ENCODE peak calls at places on chromosomes 5 and 9, in ten cellular contexts. Z, E, F, C, R, X, M, J, N and L are unnamed samples.

GRCh38 chr9:14441976-14442651 is 128.2 kb upstream of the NFIB start:
- DNase-seq in E (no peak), R (peak), J (peak), X (no peak), N (peak), M (no peak), F (peak), Z (peak), C (no peak), L (no peak)

GRCh38 chr9:37820142-37820541 is 19.5 kb downstream of the DCAF10 start:
- DNase-seq in X (no peak), C (no peak), Z (no peak), M (no peak), N (no peak), J (no peak), R (no peak), F (no peak), E (no peak), L (no peak)

GRCh38 chr9:90825586-90825985 is 24.0 kb downstream of the SYK start:
- DNase-seq in C (no peak), X (no peak), J (no peak), Z (no peak), F (no peak), M (no peak), E (no peak), R (no peak), N (no peak), L (no peak)

GRCh38 chr5:5021436-5021835 is 118.7 kb upstream of the ADAMTS16 start:
- DNase-seq in C (no peak), F (no peak), M (no peak), R (no peak), X (no peak), J (no peak), E (no peak), N (no peak), Z (no peak), L (no peak)

GRCh38 chr5:17216176-17216973 is 1.1 kb upstream of the BASP1 start:
- DNase-seq in R (peak), E (peak), C (peak), N (peak), F (peak), Z (peak), M (no peak), J (peak), X (peak), L (peak)

GRCh38 chr5:79484731-79485130 is 29.2 kb downstream of the HOMER1 start:
- DNase-seq in R (no peak), C (no peak), M (peak), F (peak), J (no peak), X (no peak), N (no peak), E (no peak), Z (no peak), L (no peak)

GRCh38 chr9:100322954-100323536 is 29.7 kb downstream of the TEX10 start:
- DNase-seq in Z (peak), C (peak), N (peak), J (peak), E (peak), M (peak), R (peak), F (peak), X (peak), L (peak)

GRCh38 chr5:1885777-1886633 is 3.3 kb upstream of the IRX4 start:
- DNase-seq in R (no peak), E (no peak), X (no peak), C (no peak), J (no peak), M (no peak), F (no peak), Z (peak), N (no peak), L (no peak)

GRCh38 chr9:2963307-2963706 is 119.4 kb upstream of the PUM3 start:
- DNase-seq in N (no peak), J (no peak), R (no peak), F (no peak), M (no peak), Z (no peak), E (no peak), X (no peak), C (no peak), L (no peak)

GRCh38 chr9:131500939-131501541 is 1.7 kb upstream of the POMT1 start:
- DNase-seq in E (no peak), C (peak), M (peak), X (peak), J (no peak), R (no peak), Z (no peak), N (no peak), F (peak), L (peak)

GRCh38 chr5:126334755-126335154 is 88.5 kb upstream of the GRAMD2B start:
- DNase-seq in E (no peak), M (no peak), N (no peak), J (no peak), X (no peak), F (no peak), Z (no peak), C (no peak), R (no peak), L (no peak)

GRCh38 chr9:2600307-2600706 is 21.3 kb upstream of the VLDLR start:
- DNase-seq in J (no peak), Z (no peak), M (no peak), N (no peak), R (no peak), X (no peak), E (no peak), C (no peak), F (no peak), L (no peak)

GRCh38 chr5:61019642-61020041 is 74.6 kb downstream of the NDUFAF2 start:
- DNase-seq in Z (no peak), X (no peak), M (no peak), R (no peak), C (no peak), J (no peak), E (no peak), N (no peak), F (no peak), L (no peak)

GRCh38 chr5:61023131-61023530 is 78.1 kb downstream of the NDUFAF2 start:
- DNase-seq in J (no peak), X (peak), R (no peak), C (no peak), F (peak), N (no peak), E (no peak), Z (no peak), M (peak), L (no peak)

GRCh38 chr5:61020415-61020814 is 75.4 kb downstream of the NDUFAF2 start:
- DNase-seq in M (peak), N (no peak), X (peak), R (no peak), C (no peak), J (no peak), Z (no peak), E (no peak), F (no peak), L (no peak)

DNA sequence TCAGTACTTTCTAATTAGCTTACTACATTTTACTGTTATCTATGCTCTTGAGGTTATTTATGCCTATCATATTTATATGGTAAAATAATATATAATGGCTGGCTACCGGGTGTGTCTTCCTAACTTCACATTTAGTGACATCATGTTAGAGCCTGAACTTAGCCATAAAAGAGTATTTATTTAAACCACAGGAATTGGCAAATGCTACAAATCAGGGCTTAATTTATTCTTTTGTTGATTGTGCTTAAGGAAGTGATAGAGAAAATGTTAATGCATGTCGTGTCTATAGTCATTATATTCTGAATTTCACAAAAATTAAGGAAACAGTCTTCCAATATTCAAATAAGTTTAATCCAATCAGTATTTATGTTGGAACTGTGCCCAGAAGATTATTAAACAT is 73.1 kb downstream of the NDUFAF2 start:
- DNase-seq in E (no peak), F (peak), J (no peak), C (no peak), R (no peak), N (no peak), X (no peak), Z (no peak), M (peak), L (no peak)
- H3K4me2 ChIP-seq in E (no peak), F (no peak), J (no peak), C (no peak), R (no peak), N (no peak), X (no peak), Z (no peak), M (no peak), L (no peak)

GRCh38 chr5:176481659-176482213 is 33.6 kb downstream of the FAF2 start:
- DNase-seq in E (no peak), F (no peak), R (no peak), J (no peak), C (no peak), X (peak), N (no peak), M (no peak), Z (no peak), L (no peak)
- H3K4me2 ChIP-seq in E (no peak), F (no peak), R (peak), J (no peak), C (no peak), X (no peak), N (no peak), M (no peak), Z (no peak), L (no peak)

GRCh38 chr5:138637256-138637655 is 62.1 kb upstream of the HSPA9 start:
- DNase-seq in F (no peak), X (no peak), J (no peak), C (no peak), N (no peak), M (no peak), Z (no peak), R (no peak), E (no peak), L (no peak)
- H3K4me2 ChIP-seq in F (no peak), X (no peak), J (no peak), C (no peak), N (no peak), M (no peak), Z (no peak), R (no peak), E (no peak), L (no peak)

GRCh38 chr9:78210841-78211301 is 25.0 kb upstream of the CEP78 start:
- DNase-seq in E (no peak), X (no peak), Z (no peak), R (no peak), M (no peak), F (no peak), J (peak), C (peak), N (no peak), L (no peak)
- H3K4me2 ChIP-seq in E (no peak), X (no peak), Z (no peak), R (no peak), M (no peak), F (no peak), J (peak), C (peak), N (no peak), L (no peak)